ENCODE peak calls at places on chromosomes 5 and 9, in eight cellular contexts. H is aorta, K is cardiac fibroblast, S is left ventricle myocardium inferior, J is NT2/D1, L is psoas muscle, R is AG04450, N is prostate gland. E is an unnamed sample.

GRCh38 chr9:115208503-115208902 is 90.5 kb upstream of the TNC start:
- DNase-seq in H (no peak), K (no peak), S (no peak), J (no peak), L (no peak), R (no peak), N (no peak), E (no peak)

GRCh38 chr5:134577022-134577795 is 51.7 kb downstream of the JADE2 start:
- DNase-seq in H (peak), K (peak), S (no peak), J (no peak), L (no peak), R (no peak), N (no peak), E (no peak)

GRCh38 chr5:177362102-177362868 is 4.6 kb downstream of the RGS14 start:
- DNase-seq in H (peak), K (no peak), S (no peak), J (no peak), L (no peak), R (no peak), N (no peak), E (no peak)

GRCh38 chr9:126232461-126232860 is 94.2 kb upstream of the MVB12B start:
- DNase-seq in H (no peak), K (no peak), S (no peak), J (no peak), L (no peak), R (no peak), N (no peak), E (no peak)

GRCh38 chr5:123351820-123352219 is 71.4 kb downstream of the CEP120 start:
- DNase-seq in H (no peak), K (no peak), S (no peak), J (no peak), L (no peak), R (no peak), N (no peak), E (no peak)

GRCh38 chr5:1322955-1323802 is 21.7 kb downstream of the CLPTM1L start:
- DNase-seq in H (peak), K (no peak), S (no peak), J (no peak), L (no peak), R (no peak), N (no peak), E (no peak)

GRCh38 chr5:134007581-134008256 is 2.9 kb upstream of the VDAC1 start:
- DNase-seq in H (no peak), K (peak), S (no peak), J (no peak), L (peak), R (no peak), N (no peak), E (peak)

GRCh38 chr5:177357459-177358332 is at the start of gene RGS14:
- DNase-seq in H (peak), K (peak), S (peak), J (no peak), L (peak), R (no peak), N (no peak), E (no peak)

GRCh38 chr5:133995903-133996563 is 8.7 kb downstream of the VDAC1 start:
- DNase-seq in H (no peak), K (no peak), S (no peak), J (no peak), L (peak), R (no peak), N (no peak), E (no peak)

GRCh38 chr5:75948441-75948840 is 134.7 kb upstream of the SV2C start:
- DNase-seq in H (no peak), K (no peak), S (no peak), J (no peak), L (no peak), R (no peak), N (no peak), E (no peak)

GRCh38 chr5:138469540-138470321 is 4.5 kb downstream of the EGR1 start:
- DNase-seq in H (no peak), K (peak), S (no peak), J (no peak), L (peak), R (peak), N (no peak), E (no peak)

GRCh38 chr5:169978744-169979143 is 1.6 kb downstream of the INSYN2B start:
- DNase-seq in H (no peak), K (peak), S (no peak), J (no peak), L (no peak), R (no peak), N (no peak), E (no peak)

GRCh38 chr5:318341-318897 is 3.1 kb upstream of the AHRR start:
- DNase-seq in H (no peak), K (peak), S (no peak), J (no peak), L (no peak), R (no peak), N (no peak), E (no peak)

GRCh38 chr5:18800293-18801025 is 1166.2 kb downstream of the TAF11L14 start:
- DNase-seq in H (no peak), K (no peak), S (no peak), J (no peak), L (no peak), R (no peak), N (no peak), E (no peak)

GRCh38 chr5:180670586-180671359 is 21.4 kb upstream of the FLT4 start:
- DNase-seq in H (no peak), K (peak), S (peak), J (peak), L (no peak), R (no peak), N (peak), E (peak)

GRCh38 chr5:153617190-153617589 is 126.7 kb downstream of the GRIA1 start:
- DNase-seq in H (no peak), K (peak), S (no peak), J (no peak), L (no peak), R (no peak), N (no peak), E (no peak)

GRCh38 chr5:5533927-5534326 is 111.5 kb downstream of the ICE1 start:
- DNase-seq in H (no peak), K (no peak), S (no peak), J (no peak), L (no peak), R (no peak), N (no peak), E (no peak)

GRCh38 chr9:12719431-12719830 is 26.2 kb downstream of the TYRP1 start:
- DNase-seq in H (no peak), K (peak), S (no peak), J (no peak), L (no peak), R (no peak), N (no peak), E (no peak)

GRCh38 chr5:16313761-16314160 is 134.2 kb upstream of the MARCHF11 start:
- DNase-seq in H (no peak), K (no peak), S (no peak), J (no peak), L (no peak), R (no peak), N (no peak), E (no peak)

GRCh38 chr9:68827833-68828744 is 123.0 kb downstream of the PIP5K1B start:
- DNase-seq in H (no peak), K (no peak), S (no peak), J (no peak), L (no peak), R (no peak), N (no peak), E (no peak)

GRCh38 chr5:132008961-132009680 is 2.3 kb downstream of the ACSL6 start:
- DNase-seq in H (peak), K (no peak), S (no peak), J (no peak), L (no peak), R (no peak), N (no peak), E (no peak)

GRCh38 chr5:129379406-129379805 is 80.7 kb upstream of the ADAMTS19 start:
- DNase-seq in H (no peak), K (peak), S (no peak), J (no peak), L (no peak), R (no peak), N (no peak), E (no peak)

GRCh38 chr5:179261301-179262125 is 83.7 kb downstream of the ADAMTS2 start:
- DNase-seq in H (peak), K (no peak), S (no peak), J (peak), L (no peak), R (no peak), N (no peak), E (no peak)

GRCh38 chr5:142904421-142904820 is 134.2 kb downstream of the ARHGAP26 start:
- DNase-seq in H (no peak), K (peak), S (no peak), J (no peak), L (no peak), R (no peak), N (no peak), E (no peak)

GRCh38 chr5:155633338-155633957 is 619.9 kb downstream of the KIF4B start:
- DNase-seq in H (no peak), K (no peak), S (no peak), J (no peak), L (no peak), R (no peak), N (no peak), E (no peak)

GRCh38 chr5:111075520-111075919 is 4.0 kb downstream of the TSLP start:
- DNase-seq in H (no peak), K (peak), S (no peak), J (no peak), L (no peak), R (peak), N (no peak), E (no peak)

GRCh38 chr5:119328753-119329602 is 26.8 kb upstream of the TNFAIP8 start:
- DNase-seq in H (no peak), K (peak), S (no peak), J (no peak), L (no peak), R (peak), N (peak), E (no peak)

GRCh38 chr5:132215329-132215728 is 12.3 kb downstream of the P4HA2 start:
- DNase-seq in H (peak), K (peak), S (peak), J (no peak), L (peak), R (peak), N (peak), E (no peak)

GRCh38 chr9:101485873-101486692 is 47.6 kb upstream of the RNF20 start:
- DNase-seq in H (peak), K (peak), S (peak), J (peak), L (peak), R (no peak), N (peak), E (no peak)

GRCh38 chr5:78649816-78650561 is 1.4 kb upstream of the LHFPL2 start:
- DNase-seq in H (no peak), K (peak), S (no peak), J (no peak), L (no peak), R (no peak), N (no peak), E (no peak)

GRCh38 chr9:91359083-91359482 is 2.6 kb downstream of the AUH start:
- DNase-seq in H (no peak), K (no peak), S (no peak), J (no peak), L (no peak), R (no peak), N (no peak), E (no peak)
- H3K4me3 ChIP-seq in H (no peak), K (no peak), S (no peak), J (no peak), L (peak), R (no peak), N (no peak), E (no peak)

GRCh38 chr9:35078066-35078465 is 1.7 kb downstream of the FANCG start:
- DNase-seq in H (no peak), K (no peak), S (no peak), J (no peak), L (no peak), R (no peak), N (no peak), E (no peak)
- H3K4me3 ChIP-seq in H (no peak), K (no peak), S (no peak), J (peak), L (no peak), R (peak), N (no peak), E (peak)

GRCh38 chr9:3698531-3698930 is 172.7 kb upstream of the RFX3 start:
- DNase-seq in H (no peak), K (no peak), S (no peak), J (no peak), L (no peak), R (no peak), N (no peak), E (no peak)
- H3K4me3 ChIP-seq in H (no peak), K (no peak), S (no peak), J (no peak), L (no peak), R (no peak), N (no peak), E (no peak)

DNA sequence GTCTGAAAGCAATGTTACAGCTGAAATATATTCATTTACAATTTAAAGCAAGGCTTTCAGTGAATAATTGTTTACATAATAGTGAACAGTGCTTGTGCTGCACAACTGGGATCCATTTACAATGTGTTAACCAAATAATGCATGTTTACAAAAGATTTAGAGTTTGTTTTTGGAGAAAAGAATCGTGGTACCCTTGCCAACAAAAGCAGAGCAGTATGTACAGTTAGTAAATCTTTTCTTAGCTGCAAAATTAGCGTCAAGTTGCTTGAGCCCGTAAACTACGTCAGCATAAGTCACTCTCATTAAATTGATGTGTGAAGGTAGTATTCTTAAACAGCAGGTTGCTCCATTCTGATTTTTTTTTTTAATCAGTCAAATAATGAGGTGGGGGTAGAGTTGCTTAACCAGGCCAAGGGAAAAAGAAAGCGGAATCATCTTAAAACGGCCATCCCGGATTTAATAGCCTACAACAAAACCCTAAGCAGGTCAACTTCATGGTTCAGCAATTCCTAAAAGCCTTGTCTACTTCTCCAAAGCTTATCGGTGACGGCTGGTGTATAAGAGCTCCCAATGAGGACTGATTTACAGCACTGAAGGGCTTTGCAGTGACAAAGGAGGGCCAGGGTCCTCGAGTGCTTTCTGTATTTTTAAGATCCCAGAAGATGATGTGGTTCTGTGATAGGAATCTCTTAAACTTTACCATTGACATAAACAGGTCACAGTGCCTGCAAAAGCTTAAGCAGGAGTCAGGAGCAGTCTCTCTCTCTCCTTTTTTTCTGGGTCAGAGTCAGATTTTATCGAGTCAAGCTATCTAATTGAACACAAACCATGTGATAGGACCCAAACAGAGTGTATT is 663.3 kb upstream of the ZNF608 start:
- DNase-seq in H (no peak), K (peak), S (no peak), J (no peak), L (no peak), R (no peak), N (peak), E (peak)
- H3K4me3 ChIP-seq in H (peak), K (no peak), S (no peak), J (no peak), L (no peak), R (no peak), N (no peak), E (no peak)

E was measured in HAP-1.